ENCODE peak calls at places on chromosomes 3 and 15, in nine cellular contexts. T is CD8-positive, alpha-beta T cell; P is dorsolateral prefrontal cortex; H is fibroblast of lung; C is naive thymus-derived CD4-positive, alpha-beta T cell; O is SJSA1; Z is breast epithelium; W is pancreas; U is body of pancreas. I is an unnamed sample.

GRCh38 chr3:34090876-34091275 is 292.4 kb downstream of the PDCD6IP start:
- DNase-seq in U (no peak), O (no peak), C (no peak), W (no peak), Z (no peak), H (no peak), T (no peak), P (no peak), I (no peak)

GRCh38 chr15:64503640-64504039 is 43.3 kb downstream of the ZNF609 start:
- DNase-seq in H (no peak), O (no peak), T (no peak), P (no peak), Z (no peak), C (peak; percentile 47), U (no peak), W (no peak), I (peak; percentile 86)

GRCh38 chr15:98952381-98952803 is 55.2 kb downstream of the PGPEP1L start:
- DNase-seq in O (no peak), C (no peak), P (no peak), U (peak; percentile 57), Z (no peak), T (no peak), W (no peak), H (peak; percentile 48), I (peak; percentile 95)

GRCh38 chr3:130827486-130827885 is 66.4 kb upstream of the ATP2C1 start:
- DNase-seq in W (no peak), O (no peak), U (no peak), H (no peak), C (no peak), P (no peak), T (no peak), Z (no peak), I (no peak)

GRCh38 chr3:185089343-185089742 is 63.5 kb downstream of the C3orf70 start:
- DNase-seq in U (no peak), H (peak; percentile 70), O (no peak), P (no peak), T (no peak), C (no peak), W (no peak), Z (no peak), I (no peak)

GRCh38 chr3:110814170-110815007 is 257.2 kb upstream of the NECTIN3 start:
- DNase-seq in H (peak; percentile 96), U (no peak), Z (no peak), O (peak; percentile 95), P (no peak), T (peak; percentile 21), C (no peak), W (no peak), I (peak; percentile 85)

GRCh38 chr3:93961489-93961888 is 12.2 kb downstream of the PROS1 start:
- DNase-seq in H (no peak), Z (no peak), O (no peak), P (no peak), U (no peak), T (no peak), W (no peak), C (no peak), I (no peak)

GRCh38 chr3:136869282-136869681 is 7.3 kb downstream of the NCK1 start:
- DNase-seq in W (no peak), P (no peak), U (no peak), Z (no peak), O (no peak), T (no peak), H (no peak), C (no peak), I (no peak)

GRCh38 chr3:72426618-72427397 is 421.4 kb downstream of the SHQ1 start:
- DNase-seq in C (no peak), H (no peak), P (no peak), Z (no peak), T (no peak), W (no peak), O (no peak), U (no peak), I (no peak)

GRCh38 chr15:75648156-75649000 is 666 bp downstream of the SNX33 start:
- DNase-seq in T (no peak), O (peak; percentile 50), H (peak; percentile 44), W (peak; percentile 64), P (no peak), C (no peak), Z (peak; percentile 31), U (peak; percentile 58), I (no peak)

GRCh38 chr15:35907507-35907906 is 361.5 kb upstream of the DPH6 start:
- DNase-seq in C (no peak), Z (no peak), P (no peak), O (no peak), W (no peak), U (no peak), H (no peak), T (no peak), I (no peak)

DNA sequence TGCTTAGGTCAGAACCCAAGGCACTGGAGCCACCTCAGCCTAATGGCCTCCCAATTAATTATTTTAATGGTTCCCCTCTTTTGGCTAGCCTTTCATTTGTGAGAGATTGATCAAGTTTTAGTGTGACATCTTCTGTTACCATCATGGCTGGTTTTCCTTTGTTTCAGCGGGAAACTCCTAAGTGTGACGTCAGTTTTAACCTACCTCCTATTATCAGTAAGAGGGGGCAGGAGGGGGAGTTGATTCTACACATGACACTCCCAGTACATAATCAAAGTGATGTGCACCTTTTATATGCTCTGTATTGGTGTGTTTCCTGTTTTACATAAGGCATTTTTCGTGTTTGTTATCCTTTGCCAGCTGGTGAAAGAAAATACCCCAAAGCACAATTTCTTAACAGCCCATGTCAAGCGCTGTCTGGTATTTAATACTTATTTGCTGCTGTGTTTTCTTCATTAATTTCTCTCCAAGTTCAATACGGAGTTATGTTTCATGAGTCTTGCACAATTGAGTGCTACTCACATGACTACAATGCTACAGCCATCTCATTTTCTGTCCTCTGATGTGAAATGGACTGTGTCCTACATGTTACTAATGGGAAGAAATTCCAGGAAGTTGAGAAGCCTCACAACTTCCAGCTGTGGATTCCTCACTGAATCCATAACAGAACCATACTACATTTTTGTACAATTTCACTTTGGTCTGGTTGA is 52.2 kb upstream of the POLR2M start:
- DNase-seq in O (no peak), W (no peak), Z (no peak), P (no peak), C (no peak), H (no peak), T (no peak), U (no peak), I (no peak)
- H3K4me3 ChIP-seq in O (no peak overlapping the region), W (no peak overlapping the region), Z (no peak overlapping the region), P (no peak overlapping the region), C (no peak overlapping the region), H (no peak overlapping the region), T (no peak overlapping the region), U (no peak overlapping the region), I (no peak overlapping the region)

DNA sequence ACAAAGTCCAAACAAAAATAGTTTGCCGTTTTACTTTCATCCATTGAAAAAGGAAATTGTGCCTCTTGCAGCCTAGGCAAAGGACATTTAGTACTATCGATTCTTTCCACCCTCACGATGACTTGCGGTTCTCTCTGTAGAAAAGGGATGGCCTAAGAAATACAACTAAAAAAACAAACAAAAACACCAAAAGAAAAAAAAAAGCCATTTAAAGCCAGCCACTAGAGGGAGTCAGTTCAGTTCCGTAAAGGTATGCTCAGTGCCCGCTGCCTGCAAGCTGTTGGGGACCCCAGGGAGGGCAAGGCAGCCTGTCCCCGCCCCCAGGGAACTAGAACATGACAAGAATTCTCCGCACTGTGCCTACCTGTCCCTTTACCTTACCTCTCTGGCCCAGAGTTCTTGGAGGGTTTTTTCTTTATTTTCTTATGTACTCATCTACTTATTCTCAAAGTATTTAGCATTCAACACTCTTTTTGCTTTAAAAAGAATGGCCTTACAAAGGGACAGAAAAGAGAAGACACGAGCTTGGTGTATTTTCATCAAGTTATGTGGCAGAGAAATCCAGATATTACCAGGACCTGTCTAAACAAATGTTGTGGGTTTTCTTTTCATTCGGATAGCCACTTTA is 29.9 kb upstream of the NR2E3 start:
- DNase-seq in O (peak; percentile 77), Z (no peak), H (peak; percentile 46), T (peak; percentile 44), U (peak; percentile 47), P (no peak), W (no peak), C (peak; percentile 31), I (peak; percentile 60)
- H3K4me3 ChIP-seq in O (no peak overlapping the region), Z (no peak overlapping the region), H (peak overlapping the region; percentile 24), T (no peak overlapping the region), U (no peak overlapping the region), P (no peak overlapping the region), W (no peak overlapping the region), C (no peak overlapping the region), I (no peak overlapping the region)

GRCh38 chr3:157961665-157962064 is 144.6 kb downstream of the SHOX2 start:
- DNase-seq in H (no peak), P (no peak), W (no peak), U (no peak), Z (no peak), O (no peak), T (no peak), C (no peak), I (no peak)

GRCh38 chr3:157953565-157953964 is 152.7 kb downstream of the SHOX2 start:
- DNase-seq in C (no peak), T (no peak), U (no peak), W (no peak), H (no peak), Z (no peak), P (no peak), O (no peak), I (no peak)

GRCh38 chr3:157956850-157957249 is 149.4 kb downstream of the SHOX2 start:
- DNase-seq in W (no peak), O (no peak), T (no peak), U (no peak), H (no peak), Z (no peak), P (no peak), C (no peak), I (no peak)

GRCh38 chr3:157958471-157958870 is 147.7 kb downstream of the SHOX2 start:
- DNase-seq in U (no peak), P (no peak), H (no peak), W (no peak), O (no peak), T (no peak), Z (no peak), C (no peak), I (no peak)
- H3K4me3 ChIP-seq in U (no peak overlapping the region), P (no peak overlapping the region), H (no peak overlapping the region), W (no peak overlapping the region), O (no peak overlapping the region), T (no peak overlapping the region), Z (no peak overlapping the region), C (no peak overlapping the region), I (no peak overlapping the region)

GRCh38 chr3:133041524-133041829 is 3.3 kb downstream of the TMEM108 start:
- DNase-seq in Z (no peak), U (no peak), P (no peak), O (no peak), W (no peak), T (no peak), C (no peak), H (no peak), I (no peak)

GRCh38 chr3:133038089-133038730 is at the start of gene TMEM108:
- DNase-seq in T (peak; percentile 15), O (peak; percentile 9), U (peak; percentile 75), W (peak; percentile 79), C (no peak), Z (peak; percentile 57), P (peak; percentile 92), H (peak; percentile 44), I (no peak)

GRCh38 chr3:133038731-133039398 is 674 bp downstream of the TMEM108 start:
- DNase-seq in O (peak; percentile 1), H (peak; percentile 2), W (peak; percentile 33), C (no peak), U (peak; percentile 19), P (peak; percentile 30), T (peak; percentile 12), Z (no peak), I (no peak)

GRCh38 chr3:133042778-133043177 is 4.6 kb downstream of the TMEM108 start:
- DNase-seq in P (no peak), C (no peak), T (no peak), U (no peak), O (no peak), Z (no peak), H (peak; percentile 18), W (no peak), I (no peak)

GRCh38 chr3:133040696-133041523 is 2.7 kb downstream of the TMEM108 start:
- DNase-seq in C (no peak), W (peak; percentile 66), H (peak; percentile 58), Z (peak; percentile 61), T (no peak), P (peak; percentile 47), U (peak; percentile 73), O (peak; percentile 54), I (peak; percentile 19)
- H3K4me3 ChIP-seq in C (no peak overlapping the region), W (no peak overlapping the region), H (no peak overlapping the region), Z (no peak overlapping the region), T (no peak overlapping the region), P (peak overlapping the region; percentile 90), U (no peak overlapping the region), O (no peak overlapping the region), I (no peak overlapping the region)

I was measured in Jurkat, Clone E6-1.